ENCODE peak calls at places on chromosomes 6 and 20, in five cellular contexts. G is iPS DF 6.9, D is Karpas-422, T is tibial nerve, B is fibroblast of lung. N is an unnamed sample.
A peak's percentile ranks its signal among the peaks of the same experiment; 100 is the strongest.

GRCh38 chr6:27810768-27811298 is 101.4 kb downstream of the OR2B2 start:
- DNase-seq in T (no peak), D (peak; percentile 57), B (no peak), G (no peak), N (no peak)

GRCh38 chr20:59217794-59218193 is 54.2 kb downstream of the ZNF831 start:
- DNase-seq in T (no peak), D (no peak), B (no peak), G (no peak), N (no peak)

GRCh38 chr20:57671662-57672061 is 38.2 kb downstream of the PMEPA1 start:
- DNase-seq in G (no peak), B (no peak), T (no peak), D (no peak), N (no peak)

GRCh38 chr6:148700713-148701392 is 46.0 kb upstream of the UST start:
- DNase-seq in B (peak; percentile 48), T (no peak), D (no peak), G (no peak), N (no peak)

GRCh38 chr6:7594579-7595125 is 4.7 kb downstream of the SNRNP48 start:
- DNase-seq in D (no peak), T (no peak), B (peak; percentile 5), G (no peak), N (no peak)

GRCh38 chr20:1810926-1811620 is 84.1 kb upstream of the SIRPA start:
- DNase-seq in D (no peak), G (no peak), T (no peak), B (peak; percentile 63), N (no peak)

GRCh38 chr6:53794073-53794719 is 609 bp upstream of the LRRC1 start:
- DNase-seq in B (peak; percentile 88), G (no peak), T (peak; percentile 42), D (peak; percentile 67), N (no peak)

GRCh38 chr6:104014560-104014959 is 845.2 kb downstream of the HACE1 start:
- DNase-seq in T (no peak), G (no peak), D (no peak), B (no peak), N (no peak)

GRCh38 chr20:24131684-24132083 is 143.1 kb upstream of the GGTLC1 start:
- DNase-seq in G (no peak), D (no peak), T (no peak), B (no peak), N (peak; percentile 65)

GRCh38 chr6:148986608-148987007 is 239.8 kb downstream of the UST start:
- DNase-seq in G (no peak), T (no peak), B (no peak), D (no peak), N (no peak)

GRCh38 chr6:2510341-2510740 is 240.4 kb downstream of the MYLK4 start:
- DNase-seq in T (no peak), D (no peak), B (no peak), G (no peak), N (no peak)

GRCh38 chr6:117270121-117270959 is 5.0 kb downstream of the VGLL2 start:
- DNase-seq in T (no peak), D (no peak), G (no peak), B (peak; percentile 13), N (no peak)
- H3K4me3 ChIP-seq in T (peak overlapping the region; percentile 46), D (no peak overlapping the region), G (peak overlapping the region; percentile 54), B (no peak overlapping the region), N (no peak overlapping the region)

GRCh38 chr6:138297761-138298298 is 79.5 kb upstream of the PBOV1 start:
- DNase-seq in T (no peak), D (no peak), B (peak; percentile 7), G (no peak), N (no peak)

GRCh38 chr6:138296381-138296780 is 78.1 kb upstream of the PBOV1 start:
- DNase-seq in G (no peak), B (no peak), T (no peak), D (no peak), N (no peak)

GRCh38 chr6:138293996-138294395 is 75.7 kb upstream of the PBOV1 start:
- DNase-seq in T (no peak), B (peak; percentile 63), D (no peak), G (no peak), N (no peak)

GRCh38 chr6:138293428-138293827 is 75.1 kb upstream of the PBOV1 start:
- DNase-seq in B (peak; percentile 59), T (no peak), G (no peak), D (no peak), N (no peak)

GRCh38 chr6:138296786-138297185 is 78.5 kb upstream of the PBOV1 start:
- DNase-seq in T (no peak), G (no peak), D (no peak), B (no peak), N (no peak)
- H3K27ac ChIP-seq in T (no peak overlapping the region), G (no peak overlapping the region), D (no peak overlapping the region), B (no peak overlapping the region), N (no peak overlapping the region)

DNA sequence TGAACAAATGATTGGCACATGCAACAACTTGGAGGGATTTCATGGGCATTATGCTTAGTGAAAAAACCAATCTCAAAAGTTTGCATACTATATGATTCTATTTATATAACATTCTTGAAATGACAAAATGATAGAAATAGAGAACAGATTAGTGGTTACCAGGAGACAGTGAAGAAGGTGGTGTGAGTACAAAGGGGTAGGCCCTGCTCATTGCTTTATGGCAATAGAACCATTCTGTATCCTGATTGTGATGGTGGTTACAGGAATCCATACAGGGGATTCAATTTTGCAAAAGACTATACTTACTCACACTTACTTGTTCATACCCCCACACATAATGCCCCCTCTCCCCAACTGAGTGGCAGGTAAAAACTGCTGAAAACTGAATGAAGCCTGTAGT is 30.2 kb upstream of the LAMA4 start:
- DNase-seq in B (no peak), D (no peak), G (no peak), T (no peak), N (no peak)
- H3K4me3 ChIP-seq in B (no peak overlapping the region), D (no peak overlapping the region), G (no peak overlapping the region), T (no peak overlapping the region), N (no peak overlapping the region)

GRCh38 chr6:57261896-57262295 is 39.8 kb upstream of the RAB23 start:
- DNase-seq in T (no peak), B (peak; percentile 83), D (no peak), G (no peak), N (no peak)
- H3K27ac ChIP-seq in T (peak overlapping the region; percentile 66), B (no peak overlapping the region), D (no peak overlapping the region), G (no peak overlapping the region), N (no peak overlapping the region)

DNA sequence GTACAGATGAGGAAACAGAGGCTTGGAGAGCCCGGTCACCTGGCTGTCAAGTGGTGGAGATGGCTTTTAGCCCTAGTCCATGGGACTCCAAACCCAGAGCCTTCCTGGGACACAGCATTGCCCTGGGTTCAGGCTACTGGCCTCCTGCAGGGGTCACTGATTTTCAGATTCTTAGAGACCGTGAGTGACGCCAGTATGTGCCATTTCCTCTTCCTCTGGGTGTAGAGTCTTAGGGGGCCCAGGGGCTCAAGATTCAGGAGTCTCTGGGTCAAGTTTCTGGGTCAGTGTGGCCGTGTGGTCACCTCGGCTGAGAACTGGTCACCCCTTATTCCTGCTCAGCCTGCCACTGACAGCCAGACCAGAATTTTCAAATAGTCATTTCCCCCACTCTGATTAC is 574 bp downstream of the ARHGAP40 start:
- DNase-seq in G (no peak), B (no peak), T (no peak), D (no peak), N (no peak)
- H3K4me3 ChIP-seq in G (peak overlapping the region; percentile 34), B (no peak overlapping the region), T (no peak overlapping the region), D (no peak overlapping the region), N (peak overlapping the region; percentile 59)

GRCh38 chr6:51045548-51045947 is 226.9 kb downstream of the TFAP2B start:
- DNase-seq in D (no peak), T (no peak), B (no peak), G (no peak), N (peak; percentile 57)
- H3K27ac ChIP-seq in D (no peak overlapping the region), T (no peak overlapping the region), B (no peak overlapping the region), G (no peak overlapping the region), N (no peak overlapping the region)

DNA sequence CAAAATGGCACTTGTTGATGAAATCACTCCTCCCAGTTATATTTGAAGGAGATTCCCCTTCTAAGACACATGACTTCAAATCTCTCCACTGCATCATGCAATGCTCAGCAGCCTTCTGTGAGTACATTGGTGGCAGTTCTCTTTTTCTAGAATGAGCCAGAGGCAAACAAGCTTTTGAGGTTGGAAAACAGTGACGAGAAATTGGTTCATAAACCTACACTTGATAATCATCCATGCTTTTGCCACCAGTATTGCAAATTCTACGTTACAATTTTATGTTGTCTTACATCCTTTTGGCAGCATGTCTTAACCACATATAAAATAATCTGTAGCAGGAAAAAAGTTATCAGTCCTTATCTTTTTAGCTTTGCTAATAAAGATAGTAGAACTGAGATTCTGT is 615.8 kb upstream of the CITED2 start:
- DNase-seq in B (no peak), T (no peak), D (no peak), G (no peak), N (no peak)
- H3K4me3 ChIP-seq in B (no peak overlapping the region), T (no peak overlapping the region), D (no peak overlapping the region), G (no peak overlapping the region), N (no peak overlapping the region)